ENCODE peak calls at places on chromosome X, in four cellular contexts. Q is IMR-90, O is K562, F is H1. P is an unnamed sample.

GRCh38 chrX:72169008-72169728 is 12.4 kb upstream of the PIN4 start:
- DNase-seq in Q (no peak), O (peak), F (no peak), P (no peak)

GRCh38 chrX:115472131-115472530 is 88.8 kb upstream of the PLS3 start:
- DNase-seq in Q (no peak), O (no peak), F (no peak), P (no peak)

GRCh38 chrX:136658151-136658550 is 10.2 kb downstream of the CD40LG start:
- DNase-seq in Q (no peak), O (no peak), F (no peak), P (no peak)

GRCh38 chrX:85084770-85085393 is 81.2 kb downstream of the APOOL start:
- DNase-seq in Q (peak), O (peak), F (no peak), P (peak)

GRCh38 chrX:1521459-1521956 is 15.5 kb downstream of the P2RY8 start:
- DNase-seq in Q (no peak), O (no peak), F (peak), P (peak)

GRCh38 chrX:130086414-130087207 is 23.7 kb downstream of the ELF4 start:
- DNase-seq in Q (no peak), O (no peak), F (no peak), P (no peak)

GRCh38 chrX:15301924-15302323 is 13.5 kb downstream of the ASB11 start:
- DNase-seq in Q (peak), O (no peak), F (no peak), P (no peak)

GRCh38 chrX:50115973-50116372 is 84.8 kb downstream of the AKAP4 start:
- DNase-seq in Q (no peak), O (no peak), F (no peak), P (no peak)

GRCh38 chrX:8748855-8749254 is 16.9 kb upstream of the ANOS1 start:
- DNase-seq in Q (peak), O (peak), F (no peak), P (no peak)

GRCh38 chrX:101906136-101906796 is 25.6 kb downstream of the ZMAT1 start:
- DNase-seq in Q (no peak), O (no peak), F (no peak), P (no peak)

GRCh38 chrX:10685923-10686595 is 65.7 kb upstream of the MID1 start:
- DNase-seq in Q (peak), O (no peak), F (no peak), P (no peak)

GRCh38 chrX:1355131-1355799 is 18.7 kb downstream of the IL3RA start:
- DNase-seq in Q (no peak), O (no peak), F (no peak), P (no peak)

GRCh38 chrX:110341189-110342035 is 17.2 kb upstream of the RTL9 start:
- DNase-seq in Q (peak), O (peak), F (no peak), P (no peak)

GRCh38 chrX:350534-351321 is 32.1 kb upstream of the GTPBP6 start:
- DNase-seq in Q (no peak), O (no peak), F (no peak), P (no peak)
- TF ChIP-seq CHD1 in Q (no peak), O (no peak), F (no peak), P (no peak)

GRCh38 chrX:132369650-132370049 is 119.2 kb downstream of the MBNL3 start:
- DNase-seq in Q (no peak), O (no peak), F (no peak), P (no peak)
- TF ChIP-seq CHD1 in Q (no peak), O (no peak), F (no peak), P (no peak)

GRCh38 chrX:67607436-67607835 is 63.6 kb downstream of the AR start:
- DNase-seq in Q (peak), O (no peak), F (no peak), P (no peak)
- TF ChIP-seq CHD1 in Q (no peak), O (no peak), F (no peak), P (no peak)

GRCh38 chrX:48474127-48474526 is 1.9 kb upstream of the FTSJ1 start:
- DNase-seq in Q (no peak), O (peak), F (no peak), P (no peak)
- TF ChIP-seq CHD1 in Q (no peak), O (no peak), F (no peak), P (no peak)

GRCh38 chrX:150544222-150544787 is 24.1 kb upstream of the MTM1 start:
- DNase-seq in Q (no peak), O (peak), F (no peak), P (no peak)
- TF ChIP-seq CHD1 in Q (no peak), O (no peak), F (no peak), P (no peak)